ENCODE peak calls at places on chromosomes 6 and 20, in five cellular contexts. One of them, this sample, is unnamed. For H3K36me3, the result is how much of the 10 kb centered on the place peaks cover.

GRCh38 chr6:127845242-127845641 is 55.6 kb downstream of the THEMIS start:
- DNase-seq in upper lobe of right lung: no peak
- DNase-seq in spleen: no peak
- DNase-seq in neural progenitor cell: no peak
- DNase-seq in hepatocyte: no peak
- DNase-seq in this sample: no peak

GRCh38 chr6:53922571-53922981 is 127.8 kb downstream of the LRRC1 start:
- DNase-seq in spleen: no peak
- DNase-seq in neural progenitor cell: peak
- DNase-seq in upper lobe of right lung: no peak
- DNase-seq in hepatocyte: no peak
- DNase-seq in this sample: peak

GRCh38 chr6:17932362-17932852 is 55.0 kb downstream of the KIF13A start:
- DNase-seq in spleen: no peak
- DNase-seq in neural progenitor cell: no peak
- DNase-seq in upper lobe of right lung: no peak
- DNase-seq in hepatocyte: peak
- DNase-seq in this sample: no peak

GRCh38 chr6:137145421-137145820 is 28.0 kb downstream of the IL22RA2 start:
- DNase-seq in spleen: no peak
- DNase-seq in hepatocyte: no peak
- DNase-seq in neural progenitor cell: no peak
- DNase-seq in upper lobe of right lung: no peak
- DNase-seq in this sample: no peak

GRCh38 chr6:109867009-109867969 is 110.8 kb upstream of the GPR6 start:
- DNase-seq in upper lobe of right lung: no peak
- DNase-seq in spleen: no peak
- DNase-seq in hepatocyte: peak
- DNase-seq in neural progenitor cell: no peak
- DNase-seq in this sample: peak

GRCh38 chr6:108888052-108888451 is 39.8 kb downstream of the ARMC2 start:
- DNase-seq in spleen: no peak
- DNase-seq in hepatocyte: no peak
- DNase-seq in upper lobe of right lung: no peak
- DNase-seq in neural progenitor cell: no peak
- DNase-seq in this sample: no peak

GRCh38 chr20:58538752-58539151 is 23.6 kb upstream of the APCDD1L start:
- DNase-seq in neural progenitor cell: no peak
- DNase-seq in spleen: no peak
- DNase-seq in upper lobe of right lung: no peak
- DNase-seq in hepatocyte: no peak
- DNase-seq in this sample: peak

GRCh38 chr6:137389150-137389664 is 105.0 kb downstream of the OLIG3 start:
- DNase-seq in upper lobe of right lung: no peak
- DNase-seq in hepatocyte: peak
- DNase-seq in neural progenitor cell: no peak
- DNase-seq in spleen: no peak
- DNase-seq in this sample: no peak

GRCh38 chr6:22755605-22756004 is 186.2 kb downstream of the HDGFL1 start:
- DNase-seq in hepatocyte: no peak
- DNase-seq in spleen: no peak
- DNase-seq in upper lobe of right lung: no peak
- DNase-seq in neural progenitor cell: no peak
- DNase-seq in this sample: no peak

GRCh38 chr6:166408936-166409755 is 26.4 kb upstream of the MPC1 start:
- DNase-seq in hepatocyte: no peak
- DNase-seq in upper lobe of right lung: no peak
- DNase-seq in neural progenitor cell: no peak
- DNase-seq in spleen: no peak
- DNase-seq in this sample: no peak

GRCh38 chr6:160520043-160520904 is 143.8 kb downstream of the LPA start:
- DNase-seq in hepatocyte: peak
- DNase-seq in neural progenitor cell: peak
- DNase-seq in spleen: peak
- DNase-seq in upper lobe of right lung: peak
- DNase-seq in this sample: peak

GRCh38 chr6:157304840-157305675 is 18.3 kb downstream of the TMEM242 start:
- DNase-seq in hepatocyte: peak
- DNase-seq in neural progenitor cell: no peak
- DNase-seq in spleen: no peak
- DNase-seq in upper lobe of right lung: no peak
- DNase-seq in this sample: no peak

GRCh38 chr6:125205931-125206330 is 52.4 kb downstream of the TPD52L1 start:
- DNase-seq in hepatocyte: no peak
- DNase-seq in spleen: no peak
- DNase-seq in neural progenitor cell: no peak
- DNase-seq in upper lobe of right lung: no peak
- DNase-seq in this sample: no peak

DNA sequence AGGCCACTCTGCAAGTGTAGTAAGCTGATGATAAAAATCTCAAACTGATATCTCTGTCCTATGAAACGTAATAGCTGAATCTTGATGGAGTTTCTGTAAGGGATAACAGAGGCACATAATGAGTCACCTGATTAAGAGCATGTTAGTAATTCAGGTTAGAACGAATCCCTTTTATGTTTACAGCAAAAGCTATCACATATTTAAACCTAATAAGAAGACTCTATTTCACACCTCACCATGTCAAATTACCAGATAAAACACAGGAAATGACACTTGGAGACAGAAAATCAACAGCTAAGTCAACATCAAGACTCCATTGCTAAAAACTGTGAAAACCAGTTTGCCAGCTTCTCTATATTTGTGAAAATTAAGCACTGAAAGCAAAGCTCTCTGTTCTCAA is 11.8 kb downstream of the CST7 start:
- DNase-seq in hepatocyte: no peak
- DNase-seq in neural progenitor cell: no peak
- DNase-seq in spleen: no peak
- DNase-seq in upper lobe of right lung: no peak
- DNase-seq in this sample: no peak
- H3K36me3 ChIP-seq in hepatocyte: under half
- H3K36me3 ChIP-seq in neural progenitor cell: under half
- H3K36me3 ChIP-seq in spleen: under half
- H3K36me3 ChIP-seq in upper lobe of right lung: half or more
- H3K36me3 ChIP-seq in this sample: under half

GRCh38 chr20:56762401-56762800 is 133.3 kb downstream of the TFAP2C start:
- DNase-seq in neural progenitor cell: no peak
- DNase-seq in upper lobe of right lung: no peak
- DNase-seq in spleen: no peak
- DNase-seq in hepatocyte: no peak
- DNase-seq in this sample: no peak

GRCh38 chr20:56759741-56760278 is 130.7 kb downstream of the TFAP2C start:
- DNase-seq in upper lobe of right lung: no peak
- DNase-seq in neural progenitor cell: no peak
- DNase-seq in hepatocyte: no peak
- DNase-seq in spleen: no peak
- DNase-seq in this sample: no peak

GRCh38 chr20:56760610-56761009 is 131.5 kb downstream of the TFAP2C start:
- DNase-seq in neural progenitor cell: no peak
- DNase-seq in spleen: no peak
- DNase-seq in upper lobe of right lung: no peak
- DNase-seq in hepatocyte: no peak
- DNase-seq in this sample: no peak

GRCh38 chr20:56762829-56763228 is 133.7 kb downstream of the TFAP2C start:
- DNase-seq in neural progenitor cell: no peak
- DNase-seq in upper lobe of right lung: no peak
- DNase-seq in spleen: no peak
- DNase-seq in hepatocyte: no peak
- DNase-seq in this sample: no peak

GRCh38 chr20:56761393-56761792 is 132.3 kb downstream of the TFAP2C start:
- DNase-seq in neural progenitor cell: no peak
- DNase-seq in spleen: no peak
- DNase-seq in hepatocyte: no peak
- DNase-seq in upper lobe of right lung: no peak
- DNase-seq in this sample: no peak
- H3K4me3 ChIP-seq in neural progenitor cell: no peak
- H3K4me3 ChIP-seq in spleen: no peak
- H3K4me3 ChIP-seq in hepatocyte: no peak
- H3K4me3 ChIP-seq in upper lobe of right lung: no peak
- H3K4me3 ChIP-seq in this sample: no peak

GRCh38 chr20:40713508-40713907 is 24.5 kb upstream of the MAFB start:
- DNase-seq in hepatocyte: no peak
- DNase-seq in neural progenitor cell: no peak
- DNase-seq in upper lobe of right lung: no peak
- DNase-seq in spleen: no peak
- DNase-seq in this sample: no peak

GRCh38 chr20:40714916-40715315 is 25.9 kb upstream of the MAFB start:
- DNase-seq in upper lobe of right lung: no peak
- DNase-seq in spleen: no peak
- DNase-seq in neural progenitor cell: no peak
- DNase-seq in hepatocyte: no peak
- DNase-seq in this sample: no peak

GRCh38 chr20:40711078-40711477 is 22.0 kb upstream of the MAFB start:
- DNase-seq in neural progenitor cell: peak
- DNase-seq in spleen: no peak
- DNase-seq in upper lobe of right lung: no peak
- DNase-seq in hepatocyte: no peak
- DNase-seq in this sample: no peak

GRCh38 chr20:40715491-40715890 is 26.5 kb upstream of the MAFB start:
- DNase-seq in hepatocyte: no peak
- DNase-seq in upper lobe of right lung: no peak
- DNase-seq in spleen: no peak
- DNase-seq in neural progenitor cell: no peak
- DNase-seq in this sample: no peak

GRCh38 chr20:40714109-40714508 is 25.1 kb upstream of the MAFB start:
- DNase-seq in upper lobe of right lung: no peak
- DNase-seq in hepatocyte: no peak
- DNase-seq in neural progenitor cell: no peak
- DNase-seq in spleen: no peak
- DNase-seq in this sample: no peak
- H3K27ac ChIP-seq in upper lobe of right lung: no peak
- H3K27ac ChIP-seq in hepatocyte: no peak
- H3K27ac ChIP-seq in neural progenitor cell: no peak
- H3K27ac ChIP-seq in spleen: no peak
- H3K27ac ChIP-seq in this sample: no peak

DNA sequence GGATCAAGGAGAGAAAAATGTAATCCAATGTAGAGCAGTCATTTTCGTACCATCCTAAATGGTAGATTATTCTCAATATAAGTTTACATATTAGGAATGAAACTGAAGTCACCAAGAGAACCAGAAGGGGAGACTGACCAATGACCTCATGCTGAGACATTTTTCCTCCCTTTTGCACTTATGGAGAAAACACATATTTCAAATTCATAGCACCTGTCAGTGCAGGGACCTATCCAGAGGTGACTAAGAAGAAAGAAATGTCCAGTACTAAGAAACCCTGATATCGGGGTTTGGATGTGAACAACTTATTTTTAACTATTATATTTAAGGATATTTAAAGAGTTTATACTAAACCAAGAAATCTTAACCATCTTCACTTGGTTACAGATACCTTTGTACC is 16.6 kb upstream of the LYRM2 start:
- DNase-seq in neural progenitor cell: no peak
- DNase-seq in upper lobe of right lung: no peak
- DNase-seq in hepatocyte: no peak
- DNase-seq in spleen: no peak
- DNase-seq in this sample: no peak
- H3K36me3 ChIP-seq in neural progenitor cell: under half
- H3K36me3 ChIP-seq in upper lobe of right lung: half or more
- H3K36me3 ChIP-seq in hepatocyte: under half
- H3K36me3 ChIP-seq in spleen: half or more
- H3K36me3 ChIP-seq in this sample: half or more

GRCh38 chr20:48928832-48929725 is 7.6 kb downstream of the ARFGEF2 start:
- DNase-seq in upper lobe of right lung: no peak
- DNase-seq in hepatocyte: peak
- DNase-seq in neural progenitor cell: no peak
- DNase-seq in spleen: no peak
- DNase-seq in this sample: no peak
- H3K4me3 ChIP-seq in upper lobe of right lung: no peak
- H3K4me3 ChIP-seq in hepatocyte: no peak
- H3K4me3 ChIP-seq in neural progenitor cell: no peak
- H3K4me3 ChIP-seq in spleen: no peak
- H3K4me3 ChIP-seq in this sample: no peak

GRCh38 chr6:85996034-85996375 is 353.3 kb upstream of the SYNCRIP start:
- DNase-seq in spleen: no peak
- DNase-seq in hepatocyte: no peak
- DNase-seq in upper lobe of right lung: no peak
- DNase-seq in neural progenitor cell: no peak
- DNase-seq in this sample: no peak

GRCh38 chr6:85997206-85997605 is 354.5 kb upstream of the SYNCRIP start:
- DNase-seq in neural progenitor cell: no peak
- DNase-seq in upper lobe of right lung: no peak
- DNase-seq in hepatocyte: no peak
- DNase-seq in spleen: no peak
- DNase-seq in this sample: no peak

DNA sequence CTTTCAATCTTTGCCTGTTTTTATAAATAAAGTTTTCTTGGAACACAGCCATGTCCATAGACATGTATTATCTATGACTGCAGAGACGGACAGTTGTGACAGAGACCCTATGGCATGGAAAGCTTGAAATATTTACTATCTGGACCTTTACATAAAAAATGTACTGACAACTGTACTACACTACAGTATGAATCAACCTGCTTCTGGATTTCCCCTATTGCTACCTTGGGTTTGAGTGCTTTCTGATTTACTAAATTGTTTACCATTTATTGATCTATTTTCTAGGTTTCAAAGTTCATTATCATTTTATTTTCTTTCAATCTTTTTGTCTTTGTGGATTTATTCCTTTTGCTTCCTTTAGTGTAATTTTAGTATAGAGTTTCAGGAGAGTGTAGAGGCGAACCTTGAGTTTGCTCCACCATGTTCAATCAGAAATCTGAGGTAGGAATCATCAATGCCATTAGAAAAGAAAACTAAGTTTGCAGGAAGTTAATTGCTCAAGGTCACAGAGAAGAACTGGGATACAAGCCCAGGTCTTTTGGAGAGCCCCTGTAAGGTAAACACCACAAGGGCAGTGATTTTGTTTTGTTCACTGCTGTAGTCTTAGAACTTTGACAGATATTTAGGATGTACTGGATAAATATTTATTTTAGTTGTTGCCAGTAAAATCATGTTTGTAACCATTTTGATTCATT is 352.8 kb upstream of the SYNCRIP start:
- DNase-seq in hepatocyte: no peak
- DNase-seq in spleen: no peak
- DNase-seq in neural progenitor cell: no peak
- DNase-seq in upper lobe of right lung: no peak
- DNase-seq in this sample: no peak
- H3K27ac ChIP-seq in hepatocyte: no peak
- H3K27ac ChIP-seq in spleen: no peak
- H3K27ac ChIP-seq in neural progenitor cell: no peak
- H3K27ac ChIP-seq in upper lobe of right lung: no peak
- H3K27ac ChIP-seq in this sample: no peak

GRCh38 chr6:42615518-42615917 is 51.7 kb downstream of the UBR2 start:
- DNase-seq in neural progenitor cell: no peak
- DNase-seq in hepatocyte: no peak
- DNase-seq in upper lobe of right lung: no peak
- DNase-seq in spleen: no peak
- DNase-seq in this sample: no peak
- H3K36me3 ChIP-seq in neural progenitor cell: under half
- H3K36me3 ChIP-seq in hepatocyte: under half
- H3K36me3 ChIP-seq in upper lobe of right lung: half or more
- H3K36me3 ChIP-seq in spleen: under half
- H3K36me3 ChIP-seq in this sample: half or more

GRCh38 chr6:1378224-1379025 is 11.0 kb upstream of the FOXF2 start:
- DNase-seq in neural progenitor cell: peak
- DNase-seq in spleen: no peak
- DNase-seq in hepatocyte: peak
- DNase-seq in upper lobe of right lung: no peak
- DNase-seq in this sample: peak
- H3K4me3 ChIP-seq in neural progenitor cell: peak
- H3K4me3 ChIP-seq in spleen: peak
- H3K4me3 ChIP-seq in hepatocyte: no peak
- H3K4me3 ChIP-seq in upper lobe of right lung: peak
- H3K4me3 ChIP-seq in this sample: peak